ENCODE peak calls at places on chromosomes 12 and 14, in seven cellular contexts. E is fibroblast of lung; F is sigmoid colon; L is HCT116; W is CD8-positive, alpha-beta T cell; D is cardiac muscle cell; C is right lobe of liver. J is an unnamed sample.

GRCh38 chr14:59657769-59658168 is 81.2 kb upstream of the CCDC175 start:
- DNase-seq in L (no peak), E (no peak), F (no peak), W (no peak), C (no peak), D (no peak), J (no peak)

GRCh38 chr14:100777366-100778077 is 48.4 kb upstream of the MEG3 start:
- DNase-seq in E (no peak), W (no peak), F (peak), L (no peak), C (no peak), D (no peak), J (no peak)

GRCh38 chr12:4307593-4308333 is 13.2 kb upstream of the TIGAR start:
- DNase-seq in C (peak), L (peak), W (no peak), D (peak), F (peak), E (peak), J (peak)

GRCh38 chr12:25384038-25384953 is 133.6 kb upstream of the KRAS start:
- DNase-seq in C (no peak), F (no peak), E (no peak), W (no peak), L (no peak), D (peak), J (no peak)

GRCh38 chr14:71206766-71207371 is 299.6 kb downstream of the PCNX1 start:
- DNase-seq in E (peak), C (no peak), D (peak), L (no peak), F (peak), W (no peak), J (peak)

GRCh38 chr12:108438687-108439086 is 76.4 kb upstream of the FICD start:
- DNase-seq in W (no peak), F (no peak), L (no peak), E (no peak), D (no peak), C (no peak), J (no peak)

GRCh38 chr12:2335109-2335508 is 282.3 kb downstream of the CACNA1C start:
- DNase-seq in W (no peak), F (no peak), D (no peak), L (no peak), C (no peak), E (no peak), J (no peak)

GRCh38 chr12:4112734-4113396 is 160.7 kb upstream of the CCND2 start:
- DNase-seq in W (no peak), E (peak), C (no peak), D (no peak), F (peak), L (no peak), J (no peak)

GRCh38 chr14:22842211-22843122 is 6.1 kb downstream of the MMP14 start:
- DNase-seq in D (no peak), L (no peak), W (no peak), E (no peak), F (peak), C (peak), J (no peak)

GRCh38 chr14:92945959-92946846 is 23.3 kb downstream of the CHGA start:
- DNase-seq in C (peak), D (peak), F (peak), L (peak), W (no peak), E (peak), J (peak)

GRCh38 chr14:91484186-91484585 is 25.9 kb downstream of the PPP4R3A start:
- DNase-seq in L (no peak), C (no peak), D (no peak), F (no peak), E (no peak), W (no peak), J (no peak)

GRCh38 chr12:121300083-121300819 is 3.7 kb upstream of the CAMKK2 start:
- DNase-seq in E (no peak), C (no peak), F (no peak), W (no peak), D (no peak), L (no peak), J (no peak)

GRCh38 chr14:72535485-72535884 is 358.4 kb downstream of the DPF3 start:
- DNase-seq in E (no peak), D (no peak), C (no peak), W (no peak), L (no peak), F (no peak), J (no peak)

GRCh38 chr12:3777206-3777809 is 24.4 kb upstream of the CRACR2A start:
- DNase-seq in W (no peak), E (peak), F (no peak), L (peak), D (peak), C (no peak), J (peak)

GRCh38 chr14:96119947-96120346 is 80.8 kb downstream of the C14orf132 start:
- DNase-seq in D (no peak), L (no peak), E (peak), F (no peak), C (no peak), W (no peak), J (no peak)

GRCh38 chr12:41556176-41556575 is 368.1 kb downstream of the PDZRN4 start:
- DNase-seq in C (no peak), E (no peak), F (no peak), W (no peak), L (no peak), D (no peak), J (no peak)

GRCh38 chr14:34498684-34499412 is 36.8 kb upstream of the SPTSSA start:
- DNase-seq in C (no peak), L (peak), E (peak), D (peak), W (no peak), F (no peak), J (no peak)

GRCh38 chr12:8948711-8949524 is 527 bp downstream of the M6PR start:
- DNase-seq in C (no peak), E (peak), D (peak), F (no peak), L (no peak), W (no peak), J (no peak)

GRCh38 chr12:124131671-124132058 is 158.7 kb downstream of the ZNF664 start:
- DNase-seq in W (no peak), F (no peak), E (no peak), C (no peak), L (no peak), D (no peak), J (no peak)

GRCh38 chr12:9096563-9097176 is 19.0 kb downstream of the A2M start:
- DNase-seq in W (no peak), C (no peak), D (no peak), L (no peak), F (no peak), E (no peak), J (no peak)

GRCh38 chr12:39427360-39427808 is 15.5 kb downstream of the KIF21A start:
- DNase-seq in C (no peak), W (no peak), F (no peak), D (no peak), L (no peak), E (peak), J (no peak)

GRCh38 chr14:75578099-75578785 is at the start of gene FLVCR2:
- DNase-seq in L (no peak), F (peak), D (peak), C (peak), W (peak), E (peak), J (peak)

GRCh38 chr12:6778212-6778570 is 5.9 kb downstream of the LAG3 start:
- DNase-seq in D (peak), E (peak), W (no peak), F (peak), C (peak), L (no peak), J (no peak)

GRCh38 chr14:74572829-74573360 is 39.1 kb downstream of the LTBP2 start:
- DNase-seq in C (no peak), E (peak), F (no peak), L (no peak), W (no peak), D (no peak), J (no peak)

GRCh38 chr14:74574092-74574438 is 38.0 kb downstream of the LTBP2 start:
- DNase-seq in E (no peak), F (no peak), D (no peak), W (no peak), L (no peak), C (no peak), J (no peak)

GRCh38 chr14:74571901-74572828 is 39.9 kb downstream of the LTBP2 start:
- DNase-seq in D (peak), E (peak), C (peak), F (no peak), L (peak), W (no peak), J (peak)

GRCh38 chr14:74574706-74575105 is 37.3 kb downstream of the LTBP2 start:
- DNase-seq in L (no peak), C (peak), F (peak), D (no peak), E (no peak), W (no peak), J (no peak)

GRCh38 chr14:74573421-74574091 is 38.5 kb downstream of the LTBP2 start:
- DNase-seq in D (no peak), F (no peak), W (no peak), C (peak), L (no peak), E (no peak), J (no peak)
- H3K4me3 ChIP-seq in D (no peak), F (no peak), W (no peak), C (no peak), L (no peak), E (no peak), J (no peak)

GRCh38 chr12:79006306-79006705 is 141.7 kb downstream of the SYT1 start:
- DNase-seq in D (peak), C (no peak), L (peak), F (no peak), W (no peak), E (peak), J (no peak)
- TF ChIP-seq CTCF in D (peak), C (no peak), L (peak), F (no peak), W (no peak), E (no peak), J (peak)

GRCh38 chr12:52518574-52519469 is 1.4 kb downstream of the KRT5 start:
- DNase-seq in F (no peak), L (no peak), D (no peak), E (no peak), C (no peak), W (no peak), J (no peak)

GRCh38 chr12:52519826-52520662 is at the start of gene KRT5:
- DNase-seq in D (no peak), E (no peak), W (no peak), F (no peak), C (no peak), L (no peak), J (no peak)

GRCh38 chr12:52517005-52517835 is 3.0 kb downstream of the KRT5 start:
- DNase-seq in E (no peak), W (no peak), L (no peak), D (no peak), C (no peak), F (no peak), J (no peak)

GRCh38 chr12:52515927-52516831 is 4.0 kb downstream of the KRT5 start:
- DNase-seq in W (no peak), F (no peak), D (peak), C (no peak), L (no peak), E (no peak), J (no peak)

DNA sequence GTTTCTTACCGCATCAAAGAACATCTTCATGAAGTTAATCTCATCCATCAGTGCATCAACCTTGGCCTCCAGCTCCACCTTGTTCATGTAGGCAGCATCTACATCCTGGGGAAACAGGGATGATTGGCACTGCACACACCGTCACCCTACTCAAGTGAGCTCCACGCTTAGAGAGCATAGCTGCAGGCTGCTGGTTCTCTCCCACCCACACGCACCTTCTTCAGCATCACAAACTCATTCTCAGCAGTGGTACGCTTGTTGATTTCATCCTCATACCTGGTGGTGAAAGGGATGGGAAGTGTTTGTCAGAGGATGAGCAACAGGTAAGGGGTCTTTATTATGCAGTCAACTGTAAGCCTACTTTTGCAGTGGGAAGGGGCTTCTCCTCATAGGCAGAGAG is 2.3 kb downstream of the KRT5 start:
- DNase-seq in W (no peak), L (no peak), F (no peak), C (no peak), E (no peak), D (no peak), J (no peak)
- H3K4me3 ChIP-seq in W (no peak), L (no peak), F (no peak), C (no peak), E (no peak), D (no peak), J (no peak)

GRCh38 chr14:99596071-99596627 is 7.9 kb downstream of the CCDC85C start:
- DNase-seq in W (no peak), C (no peak), F (peak), E (no peak), D (no peak), L (no peak), J (no peak)
- TF ChIP-seq CTCF in W (no peak), C (no peak), F (no peak), E (no peak), D (no peak), L (no peak), J (no peak)

DNA sequence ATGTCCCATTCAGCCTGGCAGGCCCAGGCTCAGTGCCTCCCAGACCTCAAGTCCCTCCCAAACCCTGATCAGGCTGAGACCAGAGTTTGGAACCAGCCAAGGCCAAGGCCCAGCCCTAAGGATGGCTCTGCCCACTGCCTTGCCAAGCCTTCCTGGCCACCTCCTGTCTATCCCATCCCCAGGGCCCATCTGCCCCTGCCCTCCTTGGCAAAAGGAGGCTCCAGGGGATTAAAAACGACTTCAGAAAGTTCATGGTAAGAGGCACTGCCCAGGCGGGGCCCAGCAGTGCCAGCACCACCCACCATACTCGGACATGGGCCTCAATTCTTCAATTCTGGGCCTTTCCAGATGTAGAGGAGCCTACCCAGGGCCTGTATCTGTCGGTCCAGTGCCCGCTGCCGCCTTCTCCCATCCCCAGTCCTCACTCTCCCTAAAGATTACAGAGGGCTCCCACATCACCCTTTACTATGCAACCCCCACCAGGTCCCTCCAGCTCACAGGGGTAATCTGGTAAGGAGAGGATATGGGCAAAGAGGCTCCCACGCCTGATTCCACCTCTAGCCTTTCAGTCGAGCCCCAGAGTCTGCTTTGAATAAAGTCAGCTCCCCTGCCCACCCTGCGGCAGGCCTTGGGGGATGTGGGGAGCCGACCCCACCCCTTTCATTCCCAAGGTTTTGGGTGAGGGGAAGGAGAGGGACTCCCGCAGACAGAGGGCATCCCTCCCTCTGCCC is 933 bp downstream of the ADCY6 start:
- DNase-seq in W (no peak), D (no peak), L (no peak), C (no peak), F (no peak), E (no peak), J (no peak)
- H3K4me3 ChIP-seq in W (no peak), D (peak), L (peak), C (peak), F (peak), E (peak), J (peak)

GRCh38 chr14:106530031-106530422 is 1003.6 kb downstream of the TMEM121 start:
- DNase-seq in W (no peak), F (no peak), C (no peak), D (no peak), L (no peak), E (no peak), J (no peak)

GRCh38 chr14:106528717-106529116 is 1002.3 kb downstream of the TMEM121 start:
- DNase-seq in L (no peak), E (no peak), C (no peak), W (no peak), D (no peak), F (no peak), J (no peak)

DNA sequence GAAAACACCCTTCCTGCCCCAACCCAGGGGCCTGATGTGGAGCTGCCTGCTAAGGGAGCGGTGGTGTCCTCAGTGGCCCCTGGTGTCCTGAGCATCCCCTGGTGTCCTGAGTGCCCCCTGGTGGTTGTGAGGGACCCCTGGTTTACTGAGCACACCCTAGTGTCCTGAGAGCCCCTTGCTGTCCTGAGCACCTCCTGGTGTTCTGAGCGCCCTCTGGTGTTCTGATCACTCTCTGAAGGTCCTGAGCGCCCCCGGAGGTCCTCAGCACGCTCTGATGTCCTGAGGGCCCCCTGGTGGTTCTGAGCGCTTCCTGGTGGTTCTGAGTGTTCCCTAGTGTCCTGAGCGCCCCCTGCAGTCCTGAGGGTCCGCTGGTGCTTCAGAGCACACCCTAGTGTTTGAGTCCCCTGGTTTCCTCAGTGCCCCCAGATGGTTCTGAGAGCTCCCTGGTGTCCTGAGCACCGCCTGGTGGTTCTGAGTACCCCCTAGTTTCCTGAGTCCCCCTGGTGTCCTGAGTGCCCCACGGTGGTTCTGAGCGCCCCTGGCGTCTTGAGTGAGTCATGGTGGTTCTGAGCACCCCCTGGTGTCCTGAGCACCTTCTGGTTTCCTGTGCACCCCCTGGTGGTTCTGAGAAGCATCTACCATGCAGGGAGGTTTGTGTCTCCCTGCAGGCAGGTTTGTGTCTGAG is 1004.2 kb downstream of the TMEM121 start:
- DNase-seq in W (no peak), D (no peak), C (no peak), L (no peak), E (no peak), F (no peak), J (no peak)
- TF ChIP-seq CTCF in W (peak), D (no peak), C (no peak), L (peak), E (no peak), F (no peak), J (no peak)

DNA sequence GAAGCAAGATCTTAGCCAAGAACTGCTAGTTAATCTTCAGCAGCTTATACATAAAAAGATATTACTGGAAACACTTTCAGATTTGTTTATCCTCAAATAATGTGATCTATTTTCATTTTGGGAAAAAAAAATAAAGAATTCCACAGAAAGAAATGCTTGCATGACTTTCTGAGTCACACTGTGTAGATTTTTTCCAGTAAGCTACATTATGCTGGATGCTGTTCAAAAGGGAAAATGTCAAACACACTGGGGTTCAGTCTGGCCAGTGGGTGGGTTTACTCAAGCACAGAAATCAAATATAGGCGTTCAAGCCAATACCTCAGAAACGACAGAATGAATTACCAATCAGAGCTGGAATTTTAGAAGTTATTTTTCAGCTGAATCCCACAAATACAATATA is 239.5 kb upstream of the KRR1 start:
- DNase-seq in F (no peak), W (no peak), L (no peak), D (peak), C (no peak), E (peak), J (no peak)
- H3K4me3 ChIP-seq in F (no peak), W (no peak), L (no peak), D (no peak), C (peak), E (peak), J (no peak)

GRCh38 chr14:103057372-103058208 is at the start of gene CDC42BPB:
- DNase-seq in W (peak), F (peak), D (peak), E (peak), C (peak), L (peak), J (no peak)

GRCh38 chr14:103057028-103057371 is 349 bp downstream of the CDC42BPB start:
- DNase-seq in D (peak), L (no peak), E (peak), W (no peak), C (no peak), F (peak), J (no peak)

GRCh38 chr14:103061482-103061976 is 4.2 kb upstream of the CDC42BPB start:
- DNase-seq in W (no peak), C (no peak), E (no peak), L (no peak), F (peak), D (no peak), J (no peak)

GRCh38 chr14:103058209-103059055 is 1.1 kb upstream of the CDC42BPB start:
- DNase-seq in L (no peak), D (no peak), E (peak), F (peak), W (no peak), C (no peak), J (no peak)

DNA sequence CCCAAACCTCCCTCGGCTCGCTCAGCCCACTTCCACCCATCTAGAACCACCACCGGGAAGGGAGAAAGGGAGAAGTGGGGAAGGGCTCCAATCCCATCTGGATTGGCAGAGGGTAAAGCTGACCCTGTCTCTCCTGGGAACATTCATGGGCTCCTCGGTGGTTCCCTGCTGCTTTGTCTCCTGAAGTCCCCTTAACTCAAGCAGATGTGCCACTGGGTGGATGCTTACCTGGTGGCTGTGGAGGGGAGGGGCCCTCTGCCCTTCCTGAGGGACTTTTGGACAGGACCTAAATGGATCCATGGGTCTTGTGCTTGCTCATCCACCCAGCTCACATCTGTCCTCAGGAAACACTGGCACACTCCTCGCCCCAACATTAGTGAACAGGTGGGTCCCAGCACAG is 2.2 kb upstream of the CDC42BPB start:
- DNase-seq in E (no peak), F (no peak), W (no peak), C (no peak), D (no peak), L (no peak), J (no peak)
- TF ChIP-seq CTCF in E (no peak), F (no peak), W (no peak), C (no peak), D (no peak), L (no peak), J (no peak)